ENCODE peak calls at places on chromosomes 13 and 19, in six cellular contexts. C, L, T, V, X and U are unnamed samples.

GRCh38 chr13:60591348-60591747 is 194.3 kb downstream of the TDRD3 start:
- DNase-seq in C (no peak), L (no peak), T (no peak), V (no peak), X (no peak), U (no peak)

GRCh38 chr19:29121684-29122083 is 91.3 kb downstream of the UQCRFS1 start:
- DNase-seq in C (no peak), L (peak; percentile 88), T (no peak), V (peak; percentile 72), X (no peak), U (no peak)

GRCh38 chr13:110262944-110263343 is 44.0 kb downstream of the COL4A1 start:
- DNase-seq in C (no peak), L (peak; percentile 25), T (no peak), V (no peak), X (no peak), U (no peak)

GRCh38 chr13:32733685-32734084 is 147.4 kb downstream of the PDS5B start:
- DNase-seq in C (no peak), L (no peak), T (no peak), V (no peak), X (no peak), U (no peak)

GRCh38 chr13:111474136-111475002 is 153.9 kb downstream of the TEX29 start:
- DNase-seq in C (no peak), L (peak; percentile 68), T (peak; percentile 12), V (peak; percentile 64), X (no peak), U (no peak)

GRCh38 chr19:2332341-2333026 is 4.0 kb downstream of the SPPL2B start:
- DNase-seq in C (peak; percentile 40), L (no peak), T (peak; percentile 75), V (no peak), X (no peak), U (peak; percentile 92)

GRCh38 chr13:79853258-79853657 is 372.3 kb downstream of the NDFIP2 start:
- DNase-seq in C (no peak), L (no peak), T (no peak), V (no peak), X (no peak), U (no peak)

GRCh38 chr19:20060282-20060681 is 17.5 kb upstream of the ZNF90 start:
- DNase-seq in C (no peak), L (no peak), T (no peak), V (no peak), X (no peak), U (no peak)

GRCh38 chr13:85990397-85990796 is 191.2 kb upstream of the SLITRK6 start:
- DNase-seq in C (no peak), L (no peak), T (no peak), V (no peak), X (no peak), U (no peak)

GRCh38 chr19:29811125-29812079 is at the start of gene CCNE1:
- DNase-seq in C (peak; percentile 96), L (peak; percentile 94), T (peak; percentile 91), V (peak; percentile 85), X (peak; percentile 99), U (peak; percentile 94)

GRCh38 chr19:787551-787950 is 9.7 kb upstream of the PTBP1 start:
- DNase-seq in C (no peak), L (no peak), T (no peak), V (no peak), X (no peak), U (peak; percentile 34)

GRCh38 chr13:40984670-40985366 is 34.3 kb downstream of the ELF1 start:
- DNase-seq in C (no peak), L (no peak), T (peak; percentile 54), V (no peak), X (no peak), U (no peak)

GRCh38 chr19:2171349-2172145 is 7.8 kb downstream of the DOT1L start:
- DNase-seq in C (peak; percentile 51), L (peak; percentile 83), T (no peak), V (peak; percentile 71), X (peak; percentile 67), U (peak; percentile 85)

GRCh38 chr13:72970956-72971355 is 87.8 kb upstream of the KLF5 start:
- DNase-seq in C (no peak), L (no peak), T (no peak), V (no peak), X (no peak), U (no peak)

DNA sequence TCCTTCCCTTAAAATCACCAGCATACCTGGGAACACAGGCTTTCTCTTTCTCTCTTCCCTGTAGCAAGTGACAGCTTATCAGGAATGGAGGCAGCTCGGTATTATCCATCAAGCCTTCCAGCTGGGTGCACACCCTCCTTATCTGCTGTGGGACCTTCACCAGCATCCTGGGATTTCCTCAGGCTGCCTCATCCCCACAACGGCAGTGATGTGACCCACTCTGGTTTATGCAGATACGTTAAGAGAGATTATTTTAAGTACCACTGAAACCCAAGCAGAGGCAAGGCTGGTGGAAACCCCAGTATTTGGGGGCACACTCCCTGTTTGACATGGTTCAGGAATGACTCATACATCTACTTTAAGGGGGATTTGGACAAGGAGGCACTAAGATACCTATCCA is 192.1 kb downstream of the TM9SF2 start:
- DNase-seq in C (no peak), L (no peak), T (no peak), V (no peak), X (no peak), U (no peak)
- H3K4me1 ChIP-seq in C (no peaks in the 10 kb centered on the region), L (peaks cover 21% of the 10 kb centered on the region), T (no peaks in the 10 kb centered on the region), V (peaks cover 29% of the 10 kb centered on the region), X (no peaks in the 10 kb centered on the region), U (peaks cover 7% of the 10 kb centered on the region)

DNA sequence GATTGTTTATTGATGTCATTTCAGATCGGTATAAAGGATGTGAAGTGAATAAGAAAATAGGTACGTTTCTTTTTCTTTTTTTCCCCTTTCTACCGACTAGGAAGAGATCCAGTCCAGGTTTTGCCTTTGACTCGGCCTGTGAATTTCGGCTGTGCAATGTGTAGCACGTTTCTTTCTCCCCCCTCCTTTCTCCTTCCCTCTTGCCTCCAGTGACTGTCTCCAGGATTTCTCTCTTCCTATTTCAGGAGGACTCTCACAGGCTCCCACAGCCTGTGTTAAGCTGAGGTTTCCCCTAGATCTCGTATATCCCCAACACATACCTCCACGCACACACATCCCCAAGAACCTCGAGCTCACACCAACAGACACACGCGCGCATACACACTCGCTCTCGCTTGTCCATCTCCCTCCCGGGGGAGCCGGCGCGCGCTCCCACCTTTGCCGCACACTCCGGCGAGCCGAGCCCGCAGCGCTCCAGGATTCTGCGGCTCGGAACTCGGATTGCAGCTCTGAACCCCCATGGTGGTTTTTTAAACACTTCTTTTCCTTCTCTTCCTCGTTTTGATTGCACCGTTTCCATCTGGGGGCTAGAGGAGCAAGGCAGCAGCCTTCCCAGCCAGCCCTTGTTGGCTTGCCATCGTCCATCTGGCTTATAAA is at the start of gene GPC6:
- DNase-seq in C (no peak), L (peak; percentile 80), T (no peak), V (peak; percentile 61), X (no peak), U (no peak)
- H3K27ac ChIP-seq in C (no peak within 1 kb of the TSS), L (peak within 1 kb of the TSS; percentile 17), T (no peak within 1 kb of the TSS), V (no peak within 1 kb of the TSS), X (peak within 1 kb of the TSS; percentile 52), U (peak within 1 kb of the TSS; percentile 36)

GRCh38 chr13:28071424-28071823 is 29.0 kb downstream of the FLT3 start:
- DNase-seq in C (no peak), L (no peak), T (no peak), V (no peak), X (no peak), U (no peak)
- H3K4me1 ChIP-seq in C (no peaks in the 10 kb centered on the region), L (no peaks in the 10 kb centered on the region), T (no peaks in the 10 kb centered on the region), V (no peaks in the 10 kb centered on the region), X (no peaks in the 10 kb centered on the region), U (no peaks in the 10 kb centered on the region)

GRCh38 chr19:4660181-4660791 is 9.9 kb downstream of the MYDGF start:
- DNase-seq in C (no peak), L (peak; percentile 92), T (no peak), V (peak; percentile 83), X (no peak), U (no peak)

GRCh38 chr19:4662812-4663211 is 7.3 kb downstream of the MYDGF start:
- DNase-seq in C (no peak), L (no peak), T (no peak), V (no peak), X (no peak), U (no peak)

GRCh38 chr19:4662020-4662695 is 8.0 kb downstream of the MYDGF start:
- DNase-seq in C (no peak), L (no peak), T (no peak), V (no peak), X (no peak), U (no peak)

GRCh38 chr19:4660993-4661392 is 9.1 kb downstream of the MYDGF start:
- DNase-seq in C (no peak), L (no peak), T (no peak), V (no peak), X (no peak), U (no peak)

DNA sequence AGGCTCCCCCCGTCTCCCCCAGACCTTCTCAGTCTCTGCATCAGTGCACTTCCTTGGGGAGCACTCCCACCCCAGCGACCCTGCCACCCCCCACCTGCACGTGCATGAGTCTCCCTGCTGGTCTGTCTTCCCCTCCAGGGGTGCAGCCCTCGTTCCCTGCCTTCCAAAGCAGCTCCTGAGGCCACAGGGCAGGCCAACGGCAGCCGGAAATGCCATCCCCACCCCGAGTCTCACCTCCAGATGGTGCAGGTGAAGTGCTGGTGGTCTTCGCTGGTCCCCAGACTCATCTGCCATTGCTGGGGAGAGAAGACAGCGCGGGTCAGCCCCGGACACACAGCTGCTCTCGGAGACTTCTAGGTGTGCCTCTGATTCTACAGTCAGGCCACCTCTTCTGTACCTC is 5.5 kb downstream of the MYDGF start:
- DNase-seq in C (no peak), L (no peak), T (no peak), V (no peak), X (no peak), U (no peak)
- H3K27ac ChIP-seq in C (no peak overlapping the region), L (no peak overlapping the region), T (no peak overlapping the region), V (no peak overlapping the region), X (no peak overlapping the region), U (no peak overlapping the region)

DNA sequence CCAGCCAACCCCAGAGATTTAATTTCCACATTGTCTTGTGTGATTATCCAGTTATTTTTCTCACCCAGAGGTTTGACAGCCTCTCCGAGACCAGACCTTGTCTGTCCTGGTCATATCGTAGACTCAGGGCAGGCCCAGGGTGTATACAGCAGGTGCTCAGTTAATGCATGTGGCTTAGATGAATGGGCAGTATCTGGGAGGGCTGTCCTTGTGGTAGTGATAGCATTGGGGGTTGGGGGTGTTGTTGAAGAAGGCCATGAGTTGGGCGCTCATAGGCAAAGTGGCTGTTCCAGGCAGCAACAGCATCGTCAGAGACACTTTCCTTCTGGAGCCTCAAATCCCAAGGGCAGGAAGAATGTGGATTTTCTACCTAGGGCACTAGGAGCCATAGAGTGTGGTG is 16.9 kb downstream of the MAST3 start:
- DNase-seq in C (no peak), L (no peak), T (no peak), V (no peak), X (no peak), U (no peak)
- H3K4me1 ChIP-seq in C (peaks cover 36% of the 10 kb centered on the region), L (peaks cover 5% of the 10 kb centered on the region), T (peaks cover 27% of the 10 kb centered on the region), V (no peaks in the 10 kb centered on the region), X (peaks cover 17% of the 10 kb centered on the region), U (peaks cover 27% of the 10 kb centered on the region)

DNA sequence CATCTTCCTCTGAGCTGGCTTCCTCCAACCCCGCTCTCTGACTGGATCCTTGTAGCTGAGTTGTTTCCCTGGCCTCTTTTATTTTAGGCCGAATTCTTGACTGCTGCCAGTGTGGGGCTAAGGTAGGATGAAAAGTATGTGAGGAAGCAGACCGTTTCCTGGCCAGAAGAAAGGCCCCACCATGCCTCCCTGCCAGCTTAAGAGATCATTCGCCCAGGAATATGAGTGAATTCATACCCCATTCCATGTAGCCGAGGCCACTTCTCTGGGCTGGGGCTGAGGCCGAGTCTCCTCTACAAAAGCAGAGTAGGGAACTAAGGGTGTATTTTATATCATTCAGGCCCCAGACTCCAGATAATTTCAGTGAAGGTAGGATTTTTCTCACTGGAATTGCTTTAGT is 32.3 kb downstream of the NFIX start:
- DNase-seq in C (no peak), L (no peak), T (no peak), V (no peak), X (no peak), U (no peak)
- H3K27ac ChIP-seq in C (no peak overlapping the region), L (no peak overlapping the region), T (no peak overlapping the region), V (no peak overlapping the region), X (no peak overlapping the region), U (no peak overlapping the region)